ENCODE peak calls at places on chromosomes 4 and X, in nine cellular contexts. O is H9; M is cardiac muscle cell; F is tibial nerve; U is HCT116; X is CD8-positive, alpha-beta T cell; P is lung; I is IMR-90; L is suprapubic skin. Z is an unnamed sample.

GRCh38 chr4:10090467-10091250 is 25.9 kb downstream of the WDR1 start:
- DNase-seq in O (no peak), M (no peak), F (no peak), U (no peak), X (no peak), P (no peak), I (no peak), L (no peak), Z (no peak)

GRCh38 chrX:46840946-46841740 is 4.3 kb downstream of the RP2 start:
- DNase-seq in O (no peak), M (no peak), F (no peak), U (no peak), X (no peak), P (no peak), I (no peak), L (no peak), Z (no peak)

GRCh38 chr4:33149658-33150057 is 2429.5 kb downstream of the PCDH7 start:
- DNase-seq in O (no peak), M (no peak), F (no peak), U (no peak), X (no peak), P (no peak), I (no peak), L (no peak), Z (peak; percentile 71)

GRCh38 chr4:156336516-156336915 is 382.9 kb upstream of the CTSO start:
- DNase-seq in O (no peak), M (no peak), F (no peak), U (no peak), X (no peak), P (no peak), I (no peak), L (no peak), Z (peak; percentile 52)

GRCh38 chr4:16864199-16864598 is 34.2 kb downstream of the LDB2 start:
- DNase-seq in O (no peak), M (no peak), F (no peak), U (no peak), X (no peak), P (no peak), I (peak; percentile 8), L (no peak), Z (no peak)

GRCh38 chr4:40189997-40190396 is 6.8 kb upstream of the RHOH start:
- DNase-seq in O (no peak), M (no peak), F (no peak), U (no peak), X (no peak), P (no peak), I (peak; percentile 11), L (no peak), Z (no peak)

GRCh38 chrX:132118361-132118760 is 9.5 kb downstream of the FRMD7 start:
- DNase-seq in O (peak; percentile 43), M (no peak), F (no peak), U (peak; percentile 1), X (no peak), P (no peak), I (no peak), L (no peak), Z (no peak)

GRCh38 chr4:184957451-184958115 is 60.7 kb upstream of the HELT start:
- DNase-seq in O (peak; percentile 14), M (no peak), F (no peak), U (no peak), X (no peak), P (no peak), I (no peak), L (no peak), Z (no peak)

GRCh38 chrX:115408736-115409390 is 119.3 kb downstream of the LUZP4 start:
- DNase-seq in O (no peak), M (no peak), F (no peak), U (no peak), X (no peak), P (no peak), I (peak; percentile 40), L (no peak), Z (no peak)
- H3K27ac ChIP-seq in O (no peak overlapping the region), M (peak overlapping the region; percentile 89), F (no peak overlapping the region), U (no peak overlapping the region), X (no peak overlapping the region), P (no peak overlapping the region), I (no peak overlapping the region), L (no peak overlapping the region), Z (no peak overlapping the region)

DNA sequence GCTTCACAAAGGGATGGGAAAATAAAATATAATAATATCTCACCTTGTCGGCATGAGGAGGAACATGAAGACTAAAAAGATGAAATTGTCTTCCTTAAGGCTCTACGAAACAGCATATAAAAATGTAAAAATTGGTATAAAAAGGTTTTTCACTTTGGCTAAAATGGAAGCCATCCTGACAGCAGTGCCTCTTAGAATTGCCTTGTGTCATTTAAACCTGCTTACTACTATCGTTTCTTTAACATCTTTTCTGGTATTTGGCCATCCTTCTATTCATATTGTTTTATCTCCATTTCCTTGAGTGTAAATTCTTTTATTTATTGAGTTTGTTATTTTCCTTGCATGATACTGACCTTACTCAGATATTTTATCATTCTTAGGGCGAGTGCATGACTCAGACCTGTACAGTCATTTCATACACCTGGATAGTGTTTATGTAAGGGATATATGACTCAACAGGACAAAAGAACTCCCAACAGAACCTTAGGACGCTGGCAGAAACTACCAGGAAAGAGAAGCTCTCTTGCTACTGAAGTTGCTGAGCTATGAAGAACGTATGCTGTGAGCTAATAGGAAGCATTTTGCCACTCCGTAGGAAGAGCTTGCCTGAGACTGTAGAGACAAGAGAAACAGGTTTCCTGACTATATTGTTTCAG is 5.8 kb upstream of the CDKN2AIP start:
- DNase-seq in O (no peak), M (no peak), F (no peak), U (peak; percentile 82), X (no peak), P (peak; percentile 29), I (peak; percentile 97), L (no peak), Z (peak; percentile 100)
- H3K27ac ChIP-seq in O (no peak overlapping the region), M (no peak overlapping the region), F (no peak overlapping the region), U (peak overlapping the region; percentile 71), X (no peak overlapping the region), P (no peak overlapping the region), I (no peak overlapping the region), L (peak overlapping the region; percentile 61), Z (peak overlapping the region; percentile 96)

GRCh38 chr4:178784491-178784890 is 1342.3 kb upstream of the AGA start:
- DNase-seq in O (no peak), M (no peak), F (no peak), U (no peak), X (no peak), P (no peak), I (no peak), L (no peak), Z (no peak)
- H3K27ac ChIP-seq in O (no peak overlapping the region), M (no peak overlapping the region), F (no peak overlapping the region), U (no peak overlapping the region), X (no peak overlapping the region), P (no peak overlapping the region), I (no peak overlapping the region), L (no peak overlapping the region), Z (no peak overlapping the region)

DNA sequence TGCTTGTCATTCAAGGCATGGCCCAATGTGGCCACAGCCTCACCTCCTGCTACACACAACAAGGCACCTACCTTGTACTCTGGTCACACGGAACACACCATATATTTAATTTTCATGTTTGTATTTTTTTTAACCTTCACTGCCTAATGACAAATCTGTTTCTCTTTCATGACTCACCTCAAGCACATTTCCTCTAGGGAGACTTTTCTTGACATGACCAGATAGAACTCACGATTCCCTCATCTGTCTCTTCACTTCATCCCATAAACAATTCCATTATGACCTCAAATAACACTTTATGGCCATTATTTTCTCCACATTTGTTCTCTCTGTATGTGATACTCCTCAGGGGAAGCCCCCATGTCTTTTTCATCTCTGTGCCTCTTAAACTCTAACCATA is 11.1 kb downstream of the DRP2 start:
- DNase-seq in O (no peak), M (no peak), F (no peak), U (no peak), X (no peak), P (no peak), I (peak; percentile 51), L (no peak), Z (peak; percentile 9)
- H3K27ac ChIP-seq in O (no peak overlapping the region), M (no peak overlapping the region), F (no peak overlapping the region), U (no peak overlapping the region), X (no peak overlapping the region), P (no peak overlapping the region), I (no peak overlapping the region), L (no peak overlapping the region), Z (no peak overlapping the region)

GRCh38 chr4:99403380-99404194 is 31.6 kb downstream of the ADH7 start:
- DNase-seq in O (no peak), M (no peak), F (no peak), U (no peak), X (no peak), P (no peak), I (peak; percentile 74), L (no peak), Z (no peak)

GRCh38 chr4:99408346-99408745 is 26.8 kb downstream of the ADH7 start:
- DNase-seq in O (no peak), M (no peak), F (no peak), U (no peak), X (no peak), P (no peak), I (no peak), L (no peak), Z (no peak)

GRCh38 chr4:99405433-99406115 is 29.6 kb downstream of the ADH7 start:
- DNase-seq in O (peak; percentile 63), M (peak; percentile 75), F (peak; percentile 93), U (peak; percentile 60), X (peak; percentile 67), P (peak; percentile 74), I (peak; percentile 82), L (no peak), Z (peak; percentile 29)

GRCh38 chr4:99402765-99403164 is 32.4 kb downstream of the ADH7 start:
- DNase-seq in O (peak; percentile 30), M (no peak), F (no peak), U (no peak), X (no peak), P (no peak), I (no peak), L (no peak), Z (no peak)

DNA sequence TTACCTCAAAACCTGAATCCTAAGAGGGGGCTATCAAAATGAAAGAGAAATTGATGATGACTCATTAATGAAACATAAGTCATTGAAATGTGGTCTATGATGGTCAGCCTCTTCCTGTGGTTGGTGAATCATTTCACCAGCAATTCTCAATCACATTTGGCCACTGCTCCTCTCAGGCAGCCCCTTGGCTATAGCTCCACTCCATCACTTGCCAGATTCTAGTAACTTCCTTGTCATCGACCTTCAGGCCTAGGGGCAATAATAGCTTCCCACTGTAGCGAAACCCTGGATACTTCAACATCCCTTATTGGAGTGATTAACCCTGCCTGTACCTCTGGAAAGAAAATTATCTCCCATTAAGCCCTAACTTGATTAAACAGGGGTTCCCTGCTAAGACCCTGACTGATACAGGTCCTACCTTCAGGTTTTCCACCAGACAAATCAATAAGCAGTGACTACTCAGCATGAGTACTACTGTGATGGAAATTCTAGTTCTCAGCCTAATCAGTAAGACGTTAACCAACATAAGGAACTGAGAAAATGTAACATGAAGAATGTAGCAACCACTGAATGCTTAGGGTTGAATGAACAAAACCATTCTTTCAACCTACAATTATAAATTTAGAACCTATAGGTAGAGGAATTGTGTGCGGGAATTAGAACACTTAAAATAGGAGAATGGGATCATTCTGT is 30.4 kb downstream of the ADH7 start:
- DNase-seq in O (no peak), M (no peak), F (no peak), U (peak; percentile 18), X (no peak), P (no peak), I (peak; percentile 95), L (no peak), Z (peak; percentile 62)
- H3K27ac ChIP-seq in O (no peak overlapping the region), M (no peak overlapping the region), F (peak overlapping the region; percentile 57), U (no peak overlapping the region), X (no peak overlapping the region), P (no peak overlapping the region), I (peak overlapping the region; percentile 86), L (peak overlapping the region; percentile 81), Z (peak overlapping the region; percentile 31)

Z was measured in foreskin keratinocyte.